ENCODE peak calls at places on chromosomes 13 and 19, in five cellular contexts. One of them, this sample, is unnamed.

GRCh38 chr19:31353826-31354225 is 4.6 kb upstream of the TSHZ3 start:
- DNase-seq in stromal cell of bone marrow: no peak
- DNase-seq in RWPE1: no peak
- DNase-seq in colonic mucosa: no peak
- DNase-seq in stimulated activated CD4-positive, alpha-beta T cell treated with anti-CD3 and anti-CD28 coated beads, Interleukin-12 subunit alpha, Interleukin-12 subunit beta, amount 100 ng/mL, for 24 hours: no peak
- DNase-seq in this sample: no peak

GRCh38 chr13:27792393-27793218 is at the start of gene GSX1:
- DNase-seq in stromal cell of bone marrow: peak
- DNase-seq in RWPE1: peak
- DNase-seq in colonic mucosa: peak
- DNase-seq in stimulated activated CD4-positive, alpha-beta T cell treated with anti-CD3 and anti-CD28 coated beads, Interleukin-12 subunit alpha, Interleukin-12 subunit beta, amount 100 ng/mL, for 24 hours: peak
- DNase-seq in this sample: peak

GRCh38 chr19:7124782-7125181 is 55.3 kb downstream of the ZNF557 start:
- DNase-seq in stromal cell of bone marrow: no peak
- DNase-seq in RWPE1: no peak
- DNase-seq in colonic mucosa: no peak
- DNase-seq in stimulated activated CD4-positive, alpha-beta T cell treated with anti-CD3 and anti-CD28 coated beads, Interleukin-12 subunit alpha, Interleukin-12 subunit beta, amount 100 ng/mL, for 24 hours: no peak
- DNase-seq in this sample: no peak

GRCh38 chr19:2164020-2164988 is 571 bp downstream of the DOT1L start:
- DNase-seq in stromal cell of bone marrow: no peak
- DNase-seq in RWPE1: peak
- DNase-seq in colonic mucosa: peak
- DNase-seq in stimulated activated CD4-positive, alpha-beta T cell treated with anti-CD3 and anti-CD28 coated beads, Interleukin-12 subunit alpha, Interleukin-12 subunit beta, amount 100 ng/mL, for 24 hours: no peak
- DNase-seq in this sample: peak

GRCh38 chr13:110246530-110246929 is 60.4 kb downstream of the COL4A1 start:
- DNase-seq in stromal cell of bone marrow: no peak
- DNase-seq in RWPE1: no peak
- DNase-seq in colonic mucosa: peak
- DNase-seq in stimulated activated CD4-positive, alpha-beta T cell treated with anti-CD3 and anti-CD28 coated beads, Interleukin-12 subunit alpha, Interleukin-12 subunit beta, amount 100 ng/mL, for 24 hours: no peak
- DNase-seq in this sample: no peak

GRCh38 chr13:36986462-36987240 is 12.5 kb downstream of the ALG5 start:
- DNase-seq in stromal cell of bone marrow: no peak
- DNase-seq in RWPE1: peak
- DNase-seq in colonic mucosa: no peak
- DNase-seq in stimulated activated CD4-positive, alpha-beta T cell treated with anti-CD3 and anti-CD28 coated beads, Interleukin-12 subunit alpha, Interleukin-12 subunit beta, amount 100 ng/mL, for 24 hours: no peak
- DNase-seq in this sample: no peak

GRCh38 chr13:112955956-112956355 is 13.1 kb upstream of the MCF2L start:
- DNase-seq in stromal cell of bone marrow: no peak
- DNase-seq in RWPE1: no peak
- DNase-seq in colonic mucosa: no peak
- DNase-seq in stimulated activated CD4-positive, alpha-beta T cell treated with anti-CD3 and anti-CD28 coated beads, Interleukin-12 subunit alpha, Interleukin-12 subunit beta, amount 100 ng/mL, for 24 hours: no peak
- DNase-seq in this sample: no peak

GRCh38 chr19:53621885-53622710 is 9.7 kb upstream of the DPRX start:
- DNase-seq in stromal cell of bone marrow: no peak
- DNase-seq in RWPE1: peak
- DNase-seq in colonic mucosa: no peak
- DNase-seq in stimulated activated CD4-positive, alpha-beta T cell treated with anti-CD3 and anti-CD28 coated beads, Interleukin-12 subunit alpha, Interleukin-12 subunit beta, amount 100 ng/mL, for 24 hours: no peak
- DNase-seq in this sample: no peak

GRCh38 chr19:39301021-39301420 is 4.8 kb downstream of the IFNL1 start:
- DNase-seq in stromal cell of bone marrow: no peak
- DNase-seq in RWPE1: no peak
- DNase-seq in colonic mucosa: no peak
- DNase-seq in stimulated activated CD4-positive, alpha-beta T cell treated with anti-CD3 and anti-CD28 coated beads, Interleukin-12 subunit alpha, Interleukin-12 subunit beta, amount 100 ng/mL, for 24 hours: no peak
- DNase-seq in this sample: no peak

GRCh38 chr19:42151735-42152134 is 19.5 kb upstream of the POU2F2 start:
- DNase-seq in stromal cell of bone marrow: no peak
- DNase-seq in RWPE1: no peak
- DNase-seq in colonic mucosa: no peak
- DNase-seq in stimulated activated CD4-positive, alpha-beta T cell treated with anti-CD3 and anti-CD28 coated beads, Interleukin-12 subunit alpha, Interleukin-12 subunit beta, amount 100 ng/mL, for 24 hours: no peak
- DNase-seq in this sample: no peak

GRCh38 chr13:76991432-76991795 is 467 bp upstream of the CLN5 start:
- DNase-seq in stromal cell of bone marrow: no peak
- DNase-seq in RWPE1: no peak
- DNase-seq in colonic mucosa: peak
- DNase-seq in stimulated activated CD4-positive, alpha-beta T cell treated with anti-CD3 and anti-CD28 coated beads, Interleukin-12 subunit alpha, Interleukin-12 subunit beta, amount 100 ng/mL, for 24 hours: peak
- DNase-seq in this sample: no peak

GRCh38 chr13:51688937-51689336 is 104.7 kb downstream of the WDFY2 start:
- DNase-seq in stromal cell of bone marrow: no peak
- DNase-seq in RWPE1: no peak
- DNase-seq in colonic mucosa: no peak
- DNase-seq in stimulated activated CD4-positive, alpha-beta T cell treated with anti-CD3 and anti-CD28 coated beads, Interleukin-12 subunit alpha, Interleukin-12 subunit beta, amount 100 ng/mL, for 24 hours: no peak
- DNase-seq in this sample: no peak

GRCh38 chr19:52453324-52454094 is at the start of gene ZNF578:
- DNase-seq in stromal cell of bone marrow: peak
- DNase-seq in RWPE1: peak
- DNase-seq in colonic mucosa: peak
- DNase-seq in stimulated activated CD4-positive, alpha-beta T cell treated with anti-CD3 and anti-CD28 coated beads, Interleukin-12 subunit alpha, Interleukin-12 subunit beta, amount 100 ng/mL, for 24 hours: peak
- DNase-seq in this sample: no peak

GRCh38 chr19:41612483-41612882 is 14.4 kb downstream of the CEACAM4 start:
- DNase-seq in stromal cell of bone marrow: no peak
- DNase-seq in RWPE1: no peak
- DNase-seq in colonic mucosa: no peak
- DNase-seq in stimulated activated CD4-positive, alpha-beta T cell treated with anti-CD3 and anti-CD28 coated beads, Interleukin-12 subunit alpha, Interleukin-12 subunit beta, amount 100 ng/mL, for 24 hours: no peak
- DNase-seq in this sample: no peak

GRCh38 chr19:41352609-41353465 is 885 bp downstream of the TGFB1 start:
- DNase-seq in stromal cell of bone marrow: no peak
- DNase-seq in RWPE1: peak
- DNase-seq in colonic mucosa: peak
- DNase-seq in stimulated activated CD4-positive, alpha-beta T cell treated with anti-CD3 and anti-CD28 coated beads, Interleukin-12 subunit alpha, Interleukin-12 subunit beta, amount 100 ng/mL, for 24 hours: peak
- DNase-seq in this sample: peak

GRCh38 chr19:40982594-40983101 is 8.4 kb upstream of the CYP2B6 start:
- DNase-seq in stromal cell of bone marrow: peak
- DNase-seq in RWPE1: peak
- DNase-seq in colonic mucosa: no peak
- DNase-seq in stimulated activated CD4-positive, alpha-beta T cell treated with anti-CD3 and anti-CD28 coated beads, Interleukin-12 subunit alpha, Interleukin-12 subunit beta, amount 100 ng/mL, for 24 hours: no peak
- DNase-seq in this sample: no peak

This sample was measured in Calu3.